ENCODE peak calls at places on chromosomes 7 and 10, in four cellular contexts. E, K, L and B are unnamed samples.

GRCh38 chr7:16660702-16661464 is 14.9 kb downstream of the BZW2 start:
- DNase-seq in E (peak; percentile 90), K (no peak), L (no peak), B (peak; percentile 22)

GRCh38 chr10:44306147-44306710 is 78.7 kb downstream of the CXCL12 start:
- DNase-seq in E (peak; percentile 26), K (no peak), L (no peak), B (no peak)

GRCh38 chr7:130400120-130400572 is 19.9 kb downstream of the CPA1 start:
- DNase-seq in E (no peak), L (no peak), K (no peak), B (no peak)

GRCh38 chr7:3112499-3113134 is 69.0 kb upstream of the CARD11 start:
- DNase-seq in E (no peak), K (no peak), L (no peak), B (no peak)

GRCh38 chr7:35035511-35035921 is 1.8 kb downstream of the DPY19L1 start:
- DNase-seq in E (peak; percentile 19), K (no peak), L (peak; percentile 56), B (no peak)

GRCh38 chr7:40232242-40232929 is 97.6 kb downstream of the SUGCT start:
- DNase-seq in E (peak; percentile 50), L (peak; percentile 70), K (no peak), B (peak; percentile 59)

GRCh38 chr10:123147635-123148413 is at the start of gene HMX2:
- DNase-seq in K (peak; percentile 64), L (no peak), E (no peak), B (no peak)

GRCh38 chr10:120702032-120702431 is 149.1 kb upstream of the WDR11 start:
- DNase-seq in L (no peak), K (no peak), E (no peak), B (no peak)

GRCh38 chr7:66353547-66353946 is 148.4 kb downstream of the TPST1 start:
- DNase-seq in L (no peak), E (no peak), K (no peak), B (no peak)

GRCh38 chr7:37354661-37355131 is 94.0 kb downstream of the ELMO1 start:
- DNase-seq in K (no peak), L (peak; percentile 28), E (no peak), B (no peak)

GRCh38 chr10:131638481-131639278 is 262.1 kb upstream of the PPP2R2D start:
- DNase-seq in E (no peak), K (no peak), L (no peak), B (no peak)

GRCh38 chr10:129741978-129742741 is 221.9 kb downstream of the EBF3 start:
- DNase-seq in E (no peak), K (no peak), L (no peak), B (no peak)

GRCh38 chr10:124296121-124296812 is 122.5 kb downstream of the OAT start:
- DNase-seq in L (no peak), K (no peak), E (no peak), B (no peak)